ENCODE peak calls at places on chromosomes 5 and 9, in six cellular contexts. One of them, this sample, is unnamed.

GRCh38 chr5:132777209-132778069 is at the start of gene SEPTIN8:
- DNase-seq in neuronal stem cell: peak; percentile 63
- DNase-seq in endodermal cell: peak; percentile 79
- DNase-seq in tibial artery: peak; percentile 81
- DNase-seq in lung: no peak
- DNase-seq in effector memory CD4-positive, alpha-beta T cell: peak; percentile 20
- DNase-seq in this sample: no peak

GRCh38 chr9:127175319-127175715 is 52.9 kb upstream of the ANGPTL2 start:
- DNase-seq in neuronal stem cell: no peak
- DNase-seq in endodermal cell: peak; percentile 8
- DNase-seq in tibial artery: peak; percentile 51
- DNase-seq in lung: no peak
- DNase-seq in effector memory CD4-positive, alpha-beta T cell: no peak
- DNase-seq in this sample: no peak

GRCh38 chr9:136978073-136978864 is 965 bp downstream of the PTGDS start:
- DNase-seq in neuronal stem cell: peak; percentile 82
- DNase-seq in endodermal cell: peak; percentile 98
- DNase-seq in tibial artery: peak; percentile 77
- DNase-seq in lung: peak; percentile 75
- DNase-seq in effector memory CD4-positive, alpha-beta T cell: peak; percentile 62
- DNase-seq in this sample: peak; percentile 43

GRCh38 chr5:154858972-154859950 is 834 bp downstream of the CNOT8 start:
- DNase-seq in neuronal stem cell: peak; percentile 5
- DNase-seq in endodermal cell: peak; percentile 54
- DNase-seq in tibial artery: no peak
- DNase-seq in lung: no peak
- DNase-seq in effector memory CD4-positive, alpha-beta T cell: no peak
- DNase-seq in this sample: peak; percentile 48

GRCh38 chr5:75526065-75526464 is 14.4 kb downstream of the POLK start:
- DNase-seq in neuronal stem cell: no peak
- DNase-seq in endodermal cell: no peak
- DNase-seq in tibial artery: no peak
- DNase-seq in lung: no peak
- DNase-seq in effector memory CD4-positive, alpha-beta T cell: no peak
- DNase-seq in this sample: no peak

GRCh38 chr5:172634106-172634899 is 6.8 kb upstream of the NEURL1B start:
- DNase-seq in neuronal stem cell: no peak
- DNase-seq in endodermal cell: no peak
- DNase-seq in tibial artery: peak; percentile 38
- DNase-seq in lung: no peak
- DNase-seq in effector memory CD4-positive, alpha-beta T cell: no peak
- DNase-seq in this sample: no peak

GRCh38 chr9:137435980-137436760 is 5.0 kb downstream of the ENTPD8 start:
- DNase-seq in neuronal stem cell: no peak
- DNase-seq in endodermal cell: no peak
- DNase-seq in tibial artery: peak; percentile 78
- DNase-seq in lung: peak; percentile 73
- DNase-seq in effector memory CD4-positive, alpha-beta T cell: no peak
- DNase-seq in this sample: no peak

GRCh38 chr9:136345281-136346156 is 18.0 kb downstream of the DNLZ start:
- DNase-seq in neuronal stem cell: no peak
- DNase-seq in endodermal cell: peak; percentile 91
- DNase-seq in tibial artery: peak; percentile 89
- DNase-seq in lung: peak; percentile 74
- DNase-seq in effector memory CD4-positive, alpha-beta T cell: no peak
- DNase-seq in this sample: no peak

GRCh38 chr9:93708289-93708986 is 132.1 kb downstream of the PHF2 start:
- DNase-seq in neuronal stem cell: no peak
- DNase-seq in endodermal cell: no peak
- DNase-seq in tibial artery: no peak
- DNase-seq in lung: no peak
- DNase-seq in effector memory CD4-positive, alpha-beta T cell: no peak
- DNase-seq in this sample: no peak

GRCh38 chr5:23084815-23085214 is 231.7 kb upstream of the CDH12 start:
- DNase-seq in neuronal stem cell: no peak
- DNase-seq in endodermal cell: no peak
- DNase-seq in tibial artery: no peak
- DNase-seq in lung: no peak
- DNase-seq in effector memory CD4-positive, alpha-beta T cell: no peak
- DNase-seq in this sample: no peak

GRCh38 chr9:79623799-79624721 is 52.3 kb downstream of the TLE4 start:
- DNase-seq in neuronal stem cell: no peak
- DNase-seq in endodermal cell: no peak
- DNase-seq in tibial artery: peak; percentile 65
- DNase-seq in lung: peak; percentile 32
- DNase-seq in effector memory CD4-positive, alpha-beta T cell: peak; percentile 17
- DNase-seq in this sample: no peak

GRCh38 chr9:120446681-120447080 is 133.3 kb downstream of the CDK5RAP2 start:
- DNase-seq in neuronal stem cell: no peak
- DNase-seq in endodermal cell: no peak
- DNase-seq in tibial artery: no peak
- DNase-seq in lung: no peak
- DNase-seq in effector memory CD4-positive, alpha-beta T cell: no peak
- DNase-seq in this sample: no peak

GRCh38 chr5:164358531-164359259 is 853.3 kb downstream of the MAT2B start:
- DNase-seq in neuronal stem cell: no peak
- DNase-seq in endodermal cell: no peak
- DNase-seq in tibial artery: no peak
- DNase-seq in lung: no peak
- DNase-seq in effector memory CD4-positive, alpha-beta T cell: no peak
- DNase-seq in this sample: no peak

GRCh38 chr5:173866249-173867172 is 21.6 kb upstream of the CPEB4 start:
- DNase-seq in neuronal stem cell: no peak
- DNase-seq in endodermal cell: no peak
- DNase-seq in tibial artery: peak; percentile 67
- DNase-seq in lung: peak; percentile 35
- DNase-seq in effector memory CD4-positive, alpha-beta T cell: no peak
- DNase-seq in this sample: no peak

GRCh38 chr9:3578786-3579185 is 53.0 kb upstream of the RFX3 start:
- DNase-seq in neuronal stem cell: no peak
- DNase-seq in endodermal cell: no peak
- DNase-seq in tibial artery: no peak
- DNase-seq in lung: no peak
- DNase-seq in effector memory CD4-positive, alpha-beta T cell: no peak
- DNase-seq in this sample: no peak

GRCh38 chr5:90022711-90023053 is 386.9 kb downstream of the CETN3 start:
- DNase-seq in neuronal stem cell: no peak
- DNase-seq in endodermal cell: no peak
- DNase-seq in tibial artery: no peak
- DNase-seq in lung: no peak
- DNase-seq in effector memory CD4-positive, alpha-beta T cell: no peak
- DNase-seq in this sample: no peak

GRCh38 chr5:115068239-115069086 is 101.2 kb downstream of the TRIM36 start:
- DNase-seq in neuronal stem cell: no peak
- DNase-seq in endodermal cell: no peak
- DNase-seq in tibial artery: no peak
- DNase-seq in lung: no peak
- DNase-seq in effector memory CD4-positive, alpha-beta T cell: no peak
- DNase-seq in this sample: no peak

GRCh38 chr5:90477073-90477472 is 2.4 kb downstream of the POLR3G start:
- DNase-seq in neuronal stem cell: no peak
- DNase-seq in endodermal cell: peak; percentile 86
- DNase-seq in tibial artery: no peak
- DNase-seq in lung: no peak
- DNase-seq in effector memory CD4-positive, alpha-beta T cell: no peak
- DNase-seq in this sample: no peak

GRCh38 chr5:36570268-36570667 is 36.1 kb upstream of the SLC1A3 start:
- DNase-seq in neuronal stem cell: no peak
- DNase-seq in endodermal cell: no peak
- DNase-seq in tibial artery: no peak
- DNase-seq in lung: no peak
- DNase-seq in effector memory CD4-positive, alpha-beta T cell: no peak
- DNase-seq in this sample: no peak

GRCh38 chr5:95620870-95621838 is 1.3 kb downstream of the GPR150 start:
- DNase-seq in neuronal stem cell: peak; percentile 36
- DNase-seq in endodermal cell: peak; percentile 88
- DNase-seq in tibial artery: peak; percentile 69
- DNase-seq in lung: no peak
- DNase-seq in effector memory CD4-positive, alpha-beta T cell: peak; percentile 33
- DNase-seq in this sample: peak; percentile 23

GRCh38 chr9:130286781-130287428 is 21.3 kb downstream of the HMCN2 start:
- DNase-seq in neuronal stem cell: no peak
- DNase-seq in endodermal cell: peak; percentile 40
- DNase-seq in tibial artery: no peak
- DNase-seq in lung: no peak
- DNase-seq in effector memory CD4-positive, alpha-beta T cell: no peak
- DNase-seq in this sample: no peak
- H3K27ac ChIP-seq in neuronal stem cell: no peak overlapping the region
- H3K27ac ChIP-seq in endodermal cell: no peak overlapping the region
- H3K27ac ChIP-seq in tibial artery: no peak overlapping the region
- H3K27ac ChIP-seq in lung: peak overlapping the region; percentile 53
- H3K27ac ChIP-seq in effector memory CD4-positive, alpha-beta T cell: no peak overlapping the region
- H3K27ac ChIP-seq in this sample: no peak overlapping the region

DNA sequence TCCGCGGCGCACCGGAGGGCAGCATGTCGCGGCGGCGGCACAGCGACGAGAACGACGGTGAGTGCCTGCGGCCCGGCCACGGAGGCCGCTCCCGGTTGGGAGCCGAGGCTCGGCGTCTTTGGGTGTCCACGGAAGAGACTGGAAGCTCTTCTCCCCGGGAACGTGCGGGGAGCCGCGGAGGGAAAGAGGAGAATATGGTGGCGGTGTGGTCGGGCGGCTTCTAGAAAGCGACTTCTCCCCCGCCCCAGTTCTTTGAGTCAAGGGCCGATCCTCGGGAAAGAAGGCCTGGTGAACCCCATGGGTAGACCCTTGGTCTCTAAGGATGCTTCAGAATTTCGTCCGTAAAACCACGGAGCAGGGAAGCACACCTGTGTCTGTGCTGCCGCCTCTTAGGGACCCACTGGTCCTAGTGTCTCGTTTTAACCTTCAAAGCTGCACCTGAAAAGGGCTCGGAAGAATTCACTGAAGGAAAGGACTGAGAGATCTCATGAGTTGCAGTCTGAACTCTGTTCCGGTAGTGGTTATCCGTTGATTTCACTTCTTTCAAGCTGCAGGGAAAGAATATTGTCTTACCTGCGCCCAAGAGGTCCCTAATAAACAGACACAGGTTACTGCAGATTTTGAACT is 351 bp downstream of the NCBP1 start:
- DNase-seq in neuronal stem cell: no peak
- DNase-seq in endodermal cell: no peak
- DNase-seq in tibial artery: no peak
- DNase-seq in lung: no peak
- DNase-seq in effector memory CD4-positive, alpha-beta T cell: no peak
- DNase-seq in this sample: peak; percentile 20
- H3K4me1 ChIP-seq in neuronal stem cell: peaks cover 7% of the 10 kb centered on the region
- H3K4me1 ChIP-seq in endodermal cell: peaks cover 2% of the 10 kb centered on the region
- H3K4me1 ChIP-seq in tibial artery: peaks cover 27% of the 10 kb centered on the region
- H3K4me1 ChIP-seq in lung: peaks cover 27% of the 10 kb centered on the region
- H3K4me1 ChIP-seq in effector memory CD4-positive, alpha-beta T cell: peaks cover 23% of the 10 kb centered on the region
- H3K4me1 ChIP-seq in this sample: peaks cover 51% of the 10 kb centered on the region

GRCh38 chr5:93331864-93332263 is 249.2 kb downstream of the NR2F1-AS1 start:
- DNase-seq in neuronal stem cell: no peak
- DNase-seq in endodermal cell: no peak
- DNase-seq in tibial artery: no peak
- DNase-seq in lung: no peak
- DNase-seq in effector memory CD4-positive, alpha-beta T cell: no peak
- DNase-seq in this sample: no peak

GRCh38 chr5:93336330-93337110 is 244.5 kb downstream of the NR2F1-AS1 start:
- DNase-seq in neuronal stem cell: no peak
- DNase-seq in endodermal cell: no peak
- DNase-seq in tibial artery: no peak
- DNase-seq in lung: no peak
- DNase-seq in effector memory CD4-positive, alpha-beta T cell: no peak
- DNase-seq in this sample: no peak

GRCh38 chr5:93340881-93341280 is 240.1 kb downstream of the NR2F1-AS1 start:
- DNase-seq in neuronal stem cell: no peak
- DNase-seq in endodermal cell: no peak
- DNase-seq in tibial artery: no peak
- DNase-seq in lung: no peak
- DNase-seq in effector memory CD4-positive, alpha-beta T cell: no peak
- DNase-seq in this sample: no peak

GRCh38 chr5:93342563-93343061 is 238.4 kb downstream of the NR2F1-AS1 start:
- DNase-seq in neuronal stem cell: no peak
- DNase-seq in endodermal cell: no peak
- DNase-seq in tibial artery: no peak
- DNase-seq in lung: no peak
- DNase-seq in effector memory CD4-positive, alpha-beta T cell: no peak
- DNase-seq in this sample: no peak

DNA sequence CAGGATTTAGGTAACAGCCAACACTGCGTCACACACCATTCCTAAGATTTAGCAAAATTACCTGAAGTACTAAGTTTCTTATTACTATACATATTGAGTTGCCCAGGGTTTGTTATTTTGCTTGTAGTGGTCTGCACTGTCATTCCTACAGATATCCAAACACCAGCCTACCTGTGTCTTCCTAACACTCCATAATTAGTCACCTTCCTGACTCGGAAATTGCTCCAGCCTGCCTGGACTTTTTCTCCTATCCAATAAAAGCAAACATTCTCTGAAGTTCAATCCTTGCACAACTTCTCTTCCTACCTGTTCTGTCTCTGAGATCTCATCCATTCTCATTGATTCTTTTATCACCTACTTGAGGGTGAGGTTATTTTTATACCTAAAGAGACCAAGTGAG is 243.9 kb downstream of the NR2F1-AS1 start:
- DNase-seq in neuronal stem cell: no peak
- DNase-seq in endodermal cell: no peak
- DNase-seq in tibial artery: no peak
- DNase-seq in lung: no peak
- DNase-seq in effector memory CD4-positive, alpha-beta T cell: no peak
- DNase-seq in this sample: no peak
- H3K4me3 ChIP-seq in neuronal stem cell: no peak overlapping the region
- H3K4me3 ChIP-seq in endodermal cell: no peak overlapping the region
- H3K4me3 ChIP-seq in tibial artery: no peak overlapping the region
- H3K4me3 ChIP-seq in lung: no peak overlapping the region
- H3K4me3 ChIP-seq in effector memory CD4-positive, alpha-beta T cell: no peak overlapping the region
- H3K4me3 ChIP-seq in this sample: no peak overlapping the region

GRCh38 chr9:113911850-113912249 is 35.7 kb downstream of the ZNF618 start:
- DNase-seq in neuronal stem cell: no peak
- DNase-seq in endodermal cell: peak; percentile 36
- DNase-seq in tibial artery: no peak
- DNase-seq in lung: no peak
- DNase-seq in effector memory CD4-positive, alpha-beta T cell: no peak
- DNase-seq in this sample: no peak

GRCh38 chr9:113913426-113914195 is 37.5 kb downstream of the ZNF618 start:
- DNase-seq in neuronal stem cell: no peak
- DNase-seq in endodermal cell: no peak
- DNase-seq in tibial artery: peak; percentile 90
- DNase-seq in lung: no peak
- DNase-seq in effector memory CD4-positive, alpha-beta T cell: no peak
- DNase-seq in this sample: no peak

GRCh38 chr9:113910036-113910639 is 34.0 kb downstream of the ZNF618 start:
- DNase-seq in neuronal stem cell: no peak
- DNase-seq in endodermal cell: no peak
- DNase-seq in tibial artery: no peak
- DNase-seq in lung: no peak
- DNase-seq in effector memory CD4-positive, alpha-beta T cell: no peak
- DNase-seq in this sample: no peak

GRCh38 chr9:113915817-113916474 is 39.8 kb downstream of the ZNF618 start:
- DNase-seq in neuronal stem cell: no peak
- DNase-seq in endodermal cell: no peak
- DNase-seq in tibial artery: no peak
- DNase-seq in lung: no peak
- DNase-seq in effector memory CD4-positive, alpha-beta T cell: no peak
- DNase-seq in this sample: no peak

DNA sequence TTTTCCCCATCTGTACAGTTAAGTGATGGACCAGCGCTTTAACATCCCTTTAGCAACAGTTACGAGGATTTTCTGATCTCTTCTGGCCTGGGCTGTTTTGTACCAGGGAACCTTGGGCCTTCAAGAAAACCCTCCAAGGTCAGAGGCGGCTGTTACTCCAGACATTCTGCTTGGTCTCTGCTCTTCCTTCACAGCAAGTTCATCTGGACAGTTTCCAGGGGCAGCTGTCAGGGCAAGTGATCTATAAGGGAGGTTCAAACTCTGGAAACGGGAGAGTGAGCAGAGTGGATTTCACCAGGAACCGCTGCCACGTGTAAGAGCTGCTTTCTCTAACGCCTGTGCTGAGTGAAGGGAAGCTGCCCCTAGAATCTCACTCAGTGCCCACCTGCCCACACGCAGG is 36.7 kb downstream of the ZNF618 start:
- DNase-seq in neuronal stem cell: no peak
- DNase-seq in endodermal cell: no peak
- DNase-seq in tibial artery: no peak
- DNase-seq in lung: no peak
- DNase-seq in effector memory CD4-positive, alpha-beta T cell: no peak
- DNase-seq in this sample: no peak
- H3K27ac ChIP-seq in neuronal stem cell: no peak overlapping the region
- H3K27ac ChIP-seq in endodermal cell: no peak overlapping the region
- H3K27ac ChIP-seq in tibial artery: peak overlapping the region; percentile 78
- H3K27ac ChIP-seq in lung: no peak overlapping the region
- H3K27ac ChIP-seq in effector memory CD4-positive, alpha-beta T cell: no peak overlapping the region
- H3K27ac ChIP-seq in this sample: no peak overlapping the region

This sample was measured in naive thymus-derived CD4-positive, alpha-beta T cell.